ENCODE peak calls at places on chromosomes 6 and 20, in nine cellular contexts. One of them, this sample, is unnamed.

GRCh38 chr20:24962182-24962492 is 13.1 kb downstream of the CST7 start:
- DNase-seq in stomach: no peak
- DNase-seq in stimulated activated CD8-positive, alpha-beta memory T cell treated with anti-CD3 and anti-CD28 coated beads, Interleukin-4, amount 100 ng/mL, for 1 hour: no peak
- DNase-seq in KG1: no peak
- DNase-seq in RPMI7951: no peak
- DNase-seq in ELR: no peak
- DNase-seq in hepatic stellate cell: no peak
- DNase-seq in NCI-H748 treated with DMSO at 0.1 percent for 48 hours: no peak
- DNase-seq in HS-5: no peak
- DNase-seq in this sample: no peak

GRCh38 chr20:44552950-44553908 is 29.1 kb upstream of the PKIG start:
- DNase-seq in stomach: no peak
- DNase-seq in stimulated activated CD8-positive, alpha-beta memory T cell treated with anti-CD3 and anti-CD28 coated beads, Interleukin-4, amount 100 ng/mL, for 1 hour: no peak
- DNase-seq in ELR: peak
- DNase-seq in RPMI7951: peak
- DNase-seq in hepatic stellate cell: peak
- DNase-seq in HS-5: peak
- DNase-seq in KG1: no peak
- DNase-seq in NCI-H748 treated with DMSO at 0.1 percent for 48 hours: no peak
- DNase-seq in this sample: no peak

GRCh38 chr20:32292548-32292947 is 15.1 kb downstream of the KIF3B start:
- DNase-seq in stimulated activated CD8-positive, alpha-beta memory T cell treated with anti-CD3 and anti-CD28 coated beads, Interleukin-4, amount 100 ng/mL, for 1 hour: no peak
- DNase-seq in ELR: no peak
- DNase-seq in RPMI7951: no peak
- DNase-seq in hepatic stellate cell: no peak
- DNase-seq in KG1: no peak
- DNase-seq in NCI-H748 treated with DMSO at 0.1 percent for 48 hours: no peak
- DNase-seq in stomach: no peak
- DNase-seq in HS-5: no peak
- DNase-seq in this sample: no peak

GRCh38 chr6:25173232-25173631 is 105.9 kb upstream of the CARMIL1 start:
- DNase-seq in ELR: no peak
- DNase-seq in KG1: no peak
- DNase-seq in stomach: no peak
- DNase-seq in stimulated activated CD8-positive, alpha-beta memory T cell treated with anti-CD3 and anti-CD28 coated beads, Interleukin-4, amount 100 ng/mL, for 1 hour: no peak
- DNase-seq in hepatic stellate cell: no peak
- DNase-seq in NCI-H748 treated with DMSO at 0.1 percent for 48 hours: no peak
- DNase-seq in RPMI7951: no peak
- DNase-seq in HS-5: no peak
- DNase-seq in this sample: no peak

GRCh38 chr20:52305843-52306242 is 114.3 kb upstream of the ZFP64 start:
- DNase-seq in hepatic stellate cell: no peak
- DNase-seq in stimulated activated CD8-positive, alpha-beta memory T cell treated with anti-CD3 and anti-CD28 coated beads, Interleukin-4, amount 100 ng/mL, for 1 hour: no peak
- DNase-seq in KG1: no peak
- DNase-seq in HS-5: no peak
- DNase-seq in NCI-H748 treated with DMSO at 0.1 percent for 48 hours: no peak
- DNase-seq in ELR: no peak
- DNase-seq in RPMI7951: no peak
- DNase-seq in stomach: no peak
- DNase-seq in this sample: no peak

GRCh38 chr6:143742070-143742954 is 64.5 kb downstream of the PHACTR2 start:
- DNase-seq in stomach: no peak
- DNase-seq in KG1: no peak
- DNase-seq in HS-5: no peak
- DNase-seq in RPMI7951: no peak
- DNase-seq in NCI-H748 treated with DMSO at 0.1 percent for 48 hours: no peak
- DNase-seq in hepatic stellate cell: no peak
- DNase-seq in stimulated activated CD8-positive, alpha-beta memory T cell treated with anti-CD3 and anti-CD28 coated beads, Interleukin-4, amount 100 ng/mL, for 1 hour: no peak
- DNase-seq in ELR: peak
- DNase-seq in this sample: no peak

GRCh38 chr6:47670851-47671250 is 27.5 kb upstream of the ADGRF4 start:
- DNase-seq in NCI-H748 treated with DMSO at 0.1 percent for 48 hours: no peak
- DNase-seq in stomach: no peak
- DNase-seq in RPMI7951: no peak
- DNase-seq in stimulated activated CD8-positive, alpha-beta memory T cell treated with anti-CD3 and anti-CD28 coated beads, Interleukin-4, amount 100 ng/mL, for 1 hour: no peak
- DNase-seq in ELR: no peak
- DNase-seq in KG1: no peak
- DNase-seq in HS-5: no peak
- DNase-seq in hepatic stellate cell: no peak
- DNase-seq in this sample: no peak

GRCh38 chr20:34549291-34549928 is 9.1 kb upstream of the MAP1LC3A start:
- DNase-seq in ELR: peak
- DNase-seq in HS-5: no peak
- DNase-seq in KG1: no peak
- DNase-seq in hepatic stellate cell: no peak
- DNase-seq in RPMI7951: peak
- DNase-seq in stimulated activated CD8-positive, alpha-beta memory T cell treated with anti-CD3 and anti-CD28 coated beads, Interleukin-4, amount 100 ng/mL, for 1 hour: no peak
- DNase-seq in NCI-H748 treated with DMSO at 0.1 percent for 48 hours: no peak
- DNase-seq in stomach: no peak
- DNase-seq in this sample: peak

GRCh38 chr6:136952714-136953260 is 30.7 kb downstream of the SLC35D3 start:
- DNase-seq in ELR: no peak
- DNase-seq in stimulated activated CD8-positive, alpha-beta memory T cell treated with anti-CD3 and anti-CD28 coated beads, Interleukin-4, amount 100 ng/mL, for 1 hour: no peak
- DNase-seq in RPMI7951: no peak
- DNase-seq in stomach: no peak
- DNase-seq in KG1: no peak
- DNase-seq in hepatic stellate cell: no peak
- DNase-seq in HS-5: no peak
- DNase-seq in NCI-H748 treated with DMSO at 0.1 percent for 48 hours: peak
- DNase-seq in this sample: peak

GRCh38 chr20:2604506-2604835 is 48.0 kb upstream of the NOP56 start:
- DNase-seq in NCI-H748 treated with DMSO at 0.1 percent for 48 hours: no peak
- DNase-seq in KG1: no peak
- DNase-seq in hepatic stellate cell: no peak
- DNase-seq in stimulated activated CD8-positive, alpha-beta memory T cell treated with anti-CD3 and anti-CD28 coated beads, Interleukin-4, amount 100 ng/mL, for 1 hour: no peak
- DNase-seq in ELR: no peak
- DNase-seq in HS-5: no peak
- DNase-seq in stomach: peak
- DNase-seq in RPMI7951: no peak
- DNase-seq in this sample: no peak

GRCh38 chr6:158707826-158708225 is 58.0 kb downstream of the SYTL3 start:
- DNase-seq in hepatic stellate cell: no peak
- DNase-seq in HS-5: no peak
- DNase-seq in ELR: no peak
- DNase-seq in RPMI7951: no peak
- DNase-seq in stomach: peak
- DNase-seq in stimulated activated CD8-positive, alpha-beta memory T cell treated with anti-CD3 and anti-CD28 coated beads, Interleukin-4, amount 100 ng/mL, for 1 hour: no peak
- DNase-seq in NCI-H748 treated with DMSO at 0.1 percent for 48 hours: no peak
- DNase-seq in KG1: no peak
- DNase-seq in this sample: no peak

GRCh38 chr6:169723991-169724553 is at the start of gene PHF10:
- DNase-seq in stimulated activated CD8-positive, alpha-beta memory T cell treated with anti-CD3 and anti-CD28 coated beads, Interleukin-4, amount 100 ng/mL, for 1 hour: peak
- DNase-seq in RPMI7951: peak
- DNase-seq in stomach: peak
- DNase-seq in HS-5: no peak
- DNase-seq in KG1: peak
- DNase-seq in NCI-H748 treated with DMSO at 0.1 percent for 48 hours: no peak
- DNase-seq in hepatic stellate cell: peak
- DNase-seq in ELR: peak
- DNase-seq in this sample: no peak

GRCh38 chr6:111703723-111704122 is 98.0 kb upstream of the TRAF3IP2 start:
- DNase-seq in NCI-H748 treated with DMSO at 0.1 percent for 48 hours: no peak
- DNase-seq in hepatic stellate cell: no peak
- DNase-seq in ELR: no peak
- DNase-seq in stomach: no peak
- DNase-seq in RPMI7951: no peak
- DNase-seq in KG1: no peak
- DNase-seq in HS-5: no peak
- DNase-seq in stimulated activated CD8-positive, alpha-beta memory T cell treated with anti-CD3 and anti-CD28 coated beads, Interleukin-4, amount 100 ng/mL, for 1 hour: no peak
- DNase-seq in this sample: no peak

GRCh38 chr6:37980222-37980595 is 160.7 kb downstream of the ZFAND3 start:
- DNase-seq in RPMI7951: no peak
- DNase-seq in ELR: no peak
- DNase-seq in KG1: no peak
- DNase-seq in HS-5: no peak
- DNase-seq in NCI-H748 treated with DMSO at 0.1 percent for 48 hours: no peak
- DNase-seq in stomach: no peak
- DNase-seq in hepatic stellate cell: no peak
- DNase-seq in stimulated activated CD8-positive, alpha-beta memory T cell treated with anti-CD3 and anti-CD28 coated beads, Interleukin-4, amount 100 ng/mL, for 1 hour: no peak
- DNase-seq in this sample: peak

This sample was measured in NCI-H2227 treated with DMSO at 0.1 percent for 48 hours.